ENCODE peak calls at places on chromosomes 4 and X, in nine cellular contexts. I is amniotic epithelial cell; E is head of caudate nucleus; K is stimulated activated CD8-positive, alpha-beta memory T cell treated with anti-CD3 and anti-CD28 coated beads, Interleukin-15, amount 100 ng/mL, for 24 hours; M is spleen; O is left kidney; S is adipocyte; Y is left cardiac atrium; D is NCI-H2227 treated with DMSO at 0.1 percent for 48 hours. T is an unnamed sample.

GRCh38 chr4:6909970-6910339 is 329 bp downstream of the TBC1D14 start:
- DNase-seq in D (no peak), I (no peak), Y (peak), E (peak), K (no peak), M (peak), S (peak), O (peak), T (no peak)

GRCh38 chrX:48540015-48540350 is 469 bp downstream of the TBC1D25 start:
- DNase-seq in I (peak), Y (peak), E (peak), D (peak), M (no peak), S (peak), O (no peak), K (peak), T (no peak)

GRCh38 chr4:152894673-152895072 is 41.5 kb upstream of the FHDC1 start:
- DNase-seq in D (no peak), K (no peak), O (no peak), S (peak), I (peak), E (no peak), M (no peak), Y (no peak), T (peak)

GRCh38 chrX:151396042-151396826 is 772 bp upstream of the VMA21 start:
- DNase-seq in K (no peak), E (no peak), O (peak), D (peak), Y (no peak), M (no peak), I (peak), S (peak), T (peak)

GRCh38 chr4:122045533-122045932 is 93.7 kb upstream of the TRPC3 start:
- DNase-seq in D (no peak), M (no peak), I (peak), O (no peak), Y (peak), S (peak), K (no peak), E (no peak), T (peak)

GRCh38 chr4:70365479-70365878 is 4.9 kb downstream of the SMR3A start:
- DNase-seq in M (no peak), K (no peak), D (no peak), Y (no peak), O (no peak), I (no peak), S (no peak), E (no peak), T (no peak)

GRCh38 chr4:6749340-6750171 is 33.0 kb upstream of the KIAA0232 start:
- DNase-seq in E (no peak), Y (peak), S (no peak), I (peak), O (peak), K (no peak), D (no peak), M (peak), T (peak)

GRCh38 chr4:137263206-137263605 is 269.1 kb downstream of the PCDH18 start:
- DNase-seq in O (no peak), K (no peak), E (no peak), Y (no peak), I (no peak), S (no peak), M (no peak), D (no peak), T (no peak)

GRCh38 chrX:107450823-107451509 is 1.5 kb downstream of the FRMPD3 start:
- DNase-seq in O (peak), K (no peak), Y (no peak), S (no peak), D (peak), M (no peak), E (no peak), I (no peak), T (peak)

GRCh38 chr4:38387348-38387747 is 276.7 kb upstream of the KLF3 start:
- DNase-seq in Y (peak), D (no peak), K (no peak), E (no peak), M (no peak), O (no peak), S (peak), I (peak), T (peak)

GRCh38 chr4:148444296-148445070 is 2.3 kb upstream of the NR3C2 start:
- DNase-seq in M (peak), K (peak), S (peak), O (peak), D (no peak), I (no peak), E (peak), Y (peak), T (peak)

GRCh38 chr4:143441678-143442077 is 71.8 kb upstream of the SMARCA5 start:
- DNase-seq in E (peak), O (no peak), K (no peak), I (no peak), S (no peak), M (no peak), D (no peak), Y (no peak), T (no peak)

GRCh38 chr4:181254771-181255170 is 988.4 kb upstream of the TENM3 start:
- DNase-seq in E (no peak), Y (no peak), S (no peak), K (no peak), M (no peak), O (no peak), D (no peak), I (no peak), T (no peak)

GRCh38 chrX:68273887-68274286 is 159.4 kb downstream of the OPHN1 start:
- DNase-seq in K (no peak), O (no peak), D (no peak), S (no peak), I (peak), M (no peak), E (no peak), Y (no peak), T (no peak)

GRCh38 chrX:24196509-24196908 is 47.0 kb downstream of the ZFX start:
- DNase-seq in Y (no peak), I (no peak), O (no peak), E (no peak), D (no peak), S (no peak), M (no peak), K (no peak), T (no peak)

GRCh38 chrX:54495814-54496516 is at the start of gene FGD1:
- DNase-seq in M (peak), E (peak), O (peak), S (peak), K (no peak), I (peak), Y (peak), D (peak), T (peak)

GRCh38 chrX:83416273-83416672 is 91.8 kb upstream of the POU3F4 start:
- DNase-seq in O (peak), Y (no peak), K (no peak), I (no peak), M (no peak), D (no peak), S (peak), E (no peak), T (no peak)

GRCh38 chr4:478373-478772 is 20.6 kb downstream of the ZNF721 start:
- DNase-seq in D (no peak), Y (no peak), I (peak), M (no peak), K (no peak), O (no peak), E (no peak), S (peak), T (no peak)

GRCh38 chrX:45329217-45329616 is 128.5 kb upstream of the DIPK2B start:
- DNase-seq in S (no peak), I (peak), D (no peak), K (no peak), E (no peak), M (no peak), Y (no peak), O (no peak), T (no peak)

GRCh38 chr4:24971192-24971591 is 58.4 kb upstream of the CCDC149 start:
- DNase-seq in O (no peak), E (no peak), M (no peak), K (no peak), Y (no peak), I (no peak), S (no peak), D (no peak), T (no peak)

GRCh38 chrX:127621780-127622179 is 430.4 kb downstream of the ACTRT1 start:
- DNase-seq in M (no peak), D (no peak), Y (no peak), O (no peak), E (no peak), I (no peak), S (no peak), K (no peak), T (no peak)

GRCh38 chr4:80335554-80336358 is at the start of gene CFAP299:
- DNase-seq in S (peak), O (peak), K (peak), D (peak), E (peak), Y (peak), M (peak), I (peak), T (peak)

GRCh38 chr4:89657931-89658700 is 178.8 kb downstream of the SNCA start:
- DNase-seq in S (peak), Y (no peak), I (peak), D (peak), M (no peak), E (no peak), K (no peak), O (peak), T (no peak)

GRCh38 chrX:132843387-132843786 is 115.0 kb downstream of the HS6ST2 start:
- DNase-seq in Y (no peak), D (no peak), M (no peak), E (no peak), K (no peak), S (no peak), I (no peak), O (no peak), T (no peak)

GRCh38 chrX:78029663-78030062 is 60.2 kb upstream of the PGAM4 start:
- DNase-seq in M (no peak), I (peak), O (peak), S (peak), E (peak), Y (no peak), D (peak), K (no peak), T (peak)

GRCh38 chr4:117417856-117418255 is 332.5 kb upstream of the TRAM1L1 start:
- DNase-seq in O (no peak), I (peak), Y (no peak), S (peak), M (no peak), K (no peak), D (no peak), E (no peak), T (no peak)

T was measured in osteoblast.